ENCODE peak calls at places on chromosomes 1 and 21, in eight cellular contexts. One of them, this sample, is unnamed.

GRCh38 chr1:52237430-52237829 is 95.5 kb downstream of the ZFYVE9 start:
- DNase-seq in WTC11: no peak
- DNase-seq in activated T-helper 2 cell treated with anti-CD3 and anti-CD28 coated beads, Interferon-gamma antibody, Interleukin-2, Interleukin-4, amounts not matched to agents 10 μg/mL and 5 μg/mL and 100 μg/mL, durations not matched to agents 14 hours and 24 hours and 36 hours: no peak
- DNase-seq in substantia nigra: no peak
- DNase-seq in Daoy: peak
- DNase-seq in HT1080: peak
- DNase-seq in activated CD4-positive, alpha-beta T cell treated with anti-CD3 and anti-CD28 coated beads, Interleukin-2, amount 10 ng/mL, durations not matched to agents 7 days and 5 days: no peak
- DNase-seq in central memory CD4-positive, alpha-beta T cell: no peak
- DNase-seq in this sample: peak

GRCh38 chr1:41492341-41492848 is 7.9 kb upstream of the EDN2 start:
- DNase-seq in WTC11: peak
- DNase-seq in activated T-helper 2 cell treated with anti-CD3 and anti-CD28 coated beads, Interferon-gamma antibody, Interleukin-2, Interleukin-4, amounts not matched to agents 10 μg/mL and 5 μg/mL and 100 μg/mL, durations not matched to agents 14 hours and 24 hours and 36 hours: peak
- DNase-seq in substantia nigra: no peak
- DNase-seq in Daoy: no peak
- DNase-seq in HT1080: no peak
- DNase-seq in activated CD4-positive, alpha-beta T cell treated with anti-CD3 and anti-CD28 coated beads, Interleukin-2, amount 10 ng/mL, durations not matched to agents 7 days and 5 days: peak
- DNase-seq in central memory CD4-positive, alpha-beta T cell: no peak
- DNase-seq in this sample: peak

GRCh38 chr1:145999321-146000024 is 3.1 kb upstream of the TXNIP start:
- DNase-seq in WTC11: no peak
- DNase-seq in activated T-helper 2 cell treated with anti-CD3 and anti-CD28 coated beads, Interferon-gamma antibody, Interleukin-2, Interleukin-4, amounts not matched to agents 10 μg/mL and 5 μg/mL and 100 μg/mL, durations not matched to agents 14 hours and 24 hours and 36 hours: no peak
- DNase-seq in substantia nigra: no peak
- DNase-seq in Daoy: no peak
- DNase-seq in HT1080: no peak
- DNase-seq in activated CD4-positive, alpha-beta T cell treated with anti-CD3 and anti-CD28 coated beads, Interleukin-2, amount 10 ng/mL, durations not matched to agents 7 days and 5 days: peak
- DNase-seq in central memory CD4-positive, alpha-beta T cell: peak
- DNase-seq in this sample: no peak

GRCh38 chr1:211345719-211346118 is 19.1 kb downstream of the TRAF5 start:
- DNase-seq in WTC11: peak
- DNase-seq in activated T-helper 2 cell treated with anti-CD3 and anti-CD28 coated beads, Interferon-gamma antibody, Interleukin-2, Interleukin-4, amounts not matched to agents 10 μg/mL and 5 μg/mL and 100 μg/mL, durations not matched to agents 14 hours and 24 hours and 36 hours: no peak
- DNase-seq in substantia nigra: no peak
- DNase-seq in Daoy: no peak
- DNase-seq in HT1080: no peak
- DNase-seq in activated CD4-positive, alpha-beta T cell treated with anti-CD3 and anti-CD28 coated beads, Interleukin-2, amount 10 ng/mL, durations not matched to agents 7 days and 5 days: no peak
- DNase-seq in central memory CD4-positive, alpha-beta T cell: no peak
- DNase-seq in this sample: no peak

GRCh38 chr1:160768295-160768657 is 27.7 kb upstream of the LY9 start:
- DNase-seq in WTC11: peak
- DNase-seq in activated T-helper 2 cell treated with anti-CD3 and anti-CD28 coated beads, Interferon-gamma antibody, Interleukin-2, Interleukin-4, amounts not matched to agents 10 μg/mL and 5 μg/mL and 100 μg/mL, durations not matched to agents 14 hours and 24 hours and 36 hours: peak
- DNase-seq in substantia nigra: no peak
- DNase-seq in Daoy: peak
- DNase-seq in HT1080: peak
- DNase-seq in activated CD4-positive, alpha-beta T cell treated with anti-CD3 and anti-CD28 coated beads, Interleukin-2, amount 10 ng/mL, durations not matched to agents 7 days and 5 days: peak
- DNase-seq in central memory CD4-positive, alpha-beta T cell: peak
- DNase-seq in this sample: peak

GRCh38 chr1:92411511-92411910 is 75.2 kb downstream of the GFI1 start:
- DNase-seq in WTC11: no peak
- DNase-seq in activated T-helper 2 cell treated with anti-CD3 and anti-CD28 coated beads, Interferon-gamma antibody, Interleukin-2, Interleukin-4, amounts not matched to agents 10 μg/mL and 5 μg/mL and 100 μg/mL, durations not matched to agents 14 hours and 24 hours and 36 hours: no peak
- DNase-seq in substantia nigra: no peak
- DNase-seq in Daoy: peak
- DNase-seq in HT1080: peak
- DNase-seq in activated CD4-positive, alpha-beta T cell treated with anti-CD3 and anti-CD28 coated beads, Interleukin-2, amount 10 ng/mL, durations not matched to agents 7 days and 5 days: peak
- DNase-seq in central memory CD4-positive, alpha-beta T cell: no peak
- DNase-seq in this sample: peak

GRCh38 chr1:148372731-148373130 is 110.4 kb downstream of the PPIAL4G start:
- DNase-seq in WTC11: no peak
- DNase-seq in activated T-helper 2 cell treated with anti-CD3 and anti-CD28 coated beads, Interferon-gamma antibody, Interleukin-2, Interleukin-4, amounts not matched to agents 10 μg/mL and 5 μg/mL and 100 μg/mL, durations not matched to agents 14 hours and 24 hours and 36 hours: peak
- DNase-seq in substantia nigra: no peak
- DNase-seq in Daoy: no peak
- DNase-seq in HT1080: peak
- DNase-seq in activated CD4-positive, alpha-beta T cell treated with anti-CD3 and anti-CD28 coated beads, Interleukin-2, amount 10 ng/mL, durations not matched to agents 7 days and 5 days: peak
- DNase-seq in central memory CD4-positive, alpha-beta T cell: peak
- DNase-seq in this sample: peak

GRCh38 chr1:104018922-104019674 is 269.4 kb downstream of the AMY1C start:
- DNase-seq in WTC11: peak
- DNase-seq in activated T-helper 2 cell treated with anti-CD3 and anti-CD28 coated beads, Interferon-gamma antibody, Interleukin-2, Interleukin-4, amounts not matched to agents 10 μg/mL and 5 μg/mL and 100 μg/mL, durations not matched to agents 14 hours and 24 hours and 36 hours: no peak
- DNase-seq in substantia nigra: no peak
- DNase-seq in Daoy: no peak
- DNase-seq in HT1080: no peak
- DNase-seq in activated CD4-positive, alpha-beta T cell treated with anti-CD3 and anti-CD28 coated beads, Interleukin-2, amount 10 ng/mL, durations not matched to agents 7 days and 5 days: no peak
- DNase-seq in central memory CD4-positive, alpha-beta T cell: no peak
- DNase-seq in this sample: no peak

GRCh38 chr1:168636642-168637111 is 60.3 kb downstream of the XCL1 start:
- DNase-seq in WTC11: no peak
- DNase-seq in activated T-helper 2 cell treated with anti-CD3 and anti-CD28 coated beads, Interferon-gamma antibody, Interleukin-2, Interleukin-4, amounts not matched to agents 10 μg/mL and 5 μg/mL and 100 μg/mL, durations not matched to agents 14 hours and 24 hours and 36 hours: no peak
- DNase-seq in substantia nigra: no peak
- DNase-seq in Daoy: peak
- DNase-seq in HT1080: peak
- DNase-seq in activated CD4-positive, alpha-beta T cell treated with anti-CD3 and anti-CD28 coated beads, Interleukin-2, amount 10 ng/mL, durations not matched to agents 7 days and 5 days: no peak
- DNase-seq in central memory CD4-positive, alpha-beta T cell: no peak
- DNase-seq in this sample: peak

GRCh38 chr1:24992761-24993211 is 62.7 kb upstream of the RUNX3 start:
- DNase-seq in WTC11: no peak
- DNase-seq in activated T-helper 2 cell treated with anti-CD3 and anti-CD28 coated beads, Interferon-gamma antibody, Interleukin-2, Interleukin-4, amounts not matched to agents 10 μg/mL and 5 μg/mL and 100 μg/mL, durations not matched to agents 14 hours and 24 hours and 36 hours: no peak
- DNase-seq in substantia nigra: no peak
- DNase-seq in Daoy: no peak
- DNase-seq in HT1080: no peak
- DNase-seq in activated CD4-positive, alpha-beta T cell treated with anti-CD3 and anti-CD28 coated beads, Interleukin-2, amount 10 ng/mL, durations not matched to agents 7 days and 5 days: peak
- DNase-seq in central memory CD4-positive, alpha-beta T cell: peak
- DNase-seq in this sample: no peak

GRCh38 chr1:24714859-24715520 is 30.3 kb upstream of the CLIC4 start:
- DNase-seq in WTC11: no peak
- DNase-seq in activated T-helper 2 cell treated with anti-CD3 and anti-CD28 coated beads, Interferon-gamma antibody, Interleukin-2, Interleukin-4, amounts not matched to agents 10 μg/mL and 5 μg/mL and 100 μg/mL, durations not matched to agents 14 hours and 24 hours and 36 hours: no peak
- DNase-seq in substantia nigra: peak
- DNase-seq in Daoy: peak
- DNase-seq in HT1080: peak
- DNase-seq in activated CD4-positive, alpha-beta T cell treated with anti-CD3 and anti-CD28 coated beads, Interleukin-2, amount 10 ng/mL, durations not matched to agents 7 days and 5 days: no peak
- DNase-seq in central memory CD4-positive, alpha-beta T cell: no peak
- DNase-seq in this sample: peak

GRCh38 chr1:185108324-185108723 is 48.4 kb downstream of the TRMT1L start:
- DNase-seq in WTC11: no peak
- DNase-seq in activated T-helper 2 cell treated with anti-CD3 and anti-CD28 coated beads, Interferon-gamma antibody, Interleukin-2, Interleukin-4, amounts not matched to agents 10 μg/mL and 5 μg/mL and 100 μg/mL, durations not matched to agents 14 hours and 24 hours and 36 hours: no peak
- DNase-seq in substantia nigra: no peak
- DNase-seq in Daoy: no peak
- DNase-seq in HT1080: no peak
- DNase-seq in activated CD4-positive, alpha-beta T cell treated with anti-CD3 and anti-CD28 coated beads, Interleukin-2, amount 10 ng/mL, durations not matched to agents 7 days and 5 days: no peak
- DNase-seq in central memory CD4-positive, alpha-beta T cell: no peak
- DNase-seq in this sample: no peak

GRCh38 chr1:8047686-8048522 is 21.8 kb upstream of the ERRFI1 start:
- DNase-seq in WTC11: no peak
- DNase-seq in activated T-helper 2 cell treated with anti-CD3 and anti-CD28 coated beads, Interferon-gamma antibody, Interleukin-2, Interleukin-4, amounts not matched to agents 10 μg/mL and 5 μg/mL and 100 μg/mL, durations not matched to agents 14 hours and 24 hours and 36 hours: no peak
- DNase-seq in substantia nigra: no peak
- DNase-seq in Daoy: peak
- DNase-seq in HT1080: peak
- DNase-seq in activated CD4-positive, alpha-beta T cell treated with anti-CD3 and anti-CD28 coated beads, Interleukin-2, amount 10 ng/mL, durations not matched to agents 7 days and 5 days: no peak
- DNase-seq in central memory CD4-positive, alpha-beta T cell: no peak
- DNase-seq in this sample: peak

GRCh38 chr1:162305969-162306368 is 70.7 kb downstream of the SPATA46 start:
- DNase-seq in WTC11: no peak
- DNase-seq in activated T-helper 2 cell treated with anti-CD3 and anti-CD28 coated beads, Interferon-gamma antibody, Interleukin-2, Interleukin-4, amounts not matched to agents 10 μg/mL and 5 μg/mL and 100 μg/mL, durations not matched to agents 14 hours and 24 hours and 36 hours: no peak
- DNase-seq in substantia nigra: no peak
- DNase-seq in Daoy: peak
- DNase-seq in HT1080: peak
- DNase-seq in activated CD4-positive, alpha-beta T cell treated with anti-CD3 and anti-CD28 coated beads, Interleukin-2, amount 10 ng/mL, durations not matched to agents 7 days and 5 days: no peak
- DNase-seq in central memory CD4-positive, alpha-beta T cell: no peak
- DNase-seq in this sample: peak

GRCh38 chr1:98706173-98706848 is 44.8 kb downstream of the SNX7 start:
- DNase-seq in WTC11: no peak
- DNase-seq in activated T-helper 2 cell treated with anti-CD3 and anti-CD28 coated beads, Interferon-gamma antibody, Interleukin-2, Interleukin-4, amounts not matched to agents 10 μg/mL and 5 μg/mL and 100 μg/mL, durations not matched to agents 14 hours and 24 hours and 36 hours: no peak
- DNase-seq in substantia nigra: no peak
- DNase-seq in Daoy: no peak
- DNase-seq in HT1080: no peak
- DNase-seq in activated CD4-positive, alpha-beta T cell treated with anti-CD3 and anti-CD28 coated beads, Interleukin-2, amount 10 ng/mL, durations not matched to agents 7 days and 5 days: no peak
- DNase-seq in central memory CD4-positive, alpha-beta T cell: no peak
- DNase-seq in this sample: no peak

GRCh38 chr1:212062832-212063438 is 27.4 kb downstream of the DTL start:
- DNase-seq in WTC11: no peak
- DNase-seq in activated T-helper 2 cell treated with anti-CD3 and anti-CD28 coated beads, Interferon-gamma antibody, Interleukin-2, Interleukin-4, amounts not matched to agents 10 μg/mL and 5 μg/mL and 100 μg/mL, durations not matched to agents 14 hours and 24 hours and 36 hours: no peak
- DNase-seq in substantia nigra: no peak
- DNase-seq in Daoy: peak
- DNase-seq in HT1080: peak
- DNase-seq in activated CD4-positive, alpha-beta T cell treated with anti-CD3 and anti-CD28 coated beads, Interleukin-2, amount 10 ng/mL, durations not matched to agents 7 days and 5 days: no peak
- DNase-seq in central memory CD4-positive, alpha-beta T cell: peak
- DNase-seq in this sample: peak

GRCh38 chr1:117237701-117238413 is 27.1 kb upstream of the VTCN1 start:
- DNase-seq in WTC11: no peak
- DNase-seq in activated T-helper 2 cell treated with anti-CD3 and anti-CD28 coated beads, Interferon-gamma antibody, Interleukin-2, Interleukin-4, amounts not matched to agents 10 μg/mL and 5 μg/mL and 100 μg/mL, durations not matched to agents 14 hours and 24 hours and 36 hours: no peak
- DNase-seq in substantia nigra: no peak
- DNase-seq in Daoy: peak
- DNase-seq in HT1080: peak
- DNase-seq in activated CD4-positive, alpha-beta T cell treated with anti-CD3 and anti-CD28 coated beads, Interleukin-2, amount 10 ng/mL, durations not matched to agents 7 days and 5 days: no peak
- DNase-seq in central memory CD4-positive, alpha-beta T cell: no peak
- DNase-seq in this sample: peak

GRCh38 chr1:54978528-54979326 is 1.7 kb upstream of the TMEM61 start:
- DNase-seq in WTC11: no peak
- DNase-seq in activated T-helper 2 cell treated with anti-CD3 and anti-CD28 coated beads, Interferon-gamma antibody, Interleukin-2, Interleukin-4, amounts not matched to agents 10 μg/mL and 5 μg/mL and 100 μg/mL, durations not matched to agents 14 hours and 24 hours and 36 hours: no peak
- DNase-seq in substantia nigra: no peak
- DNase-seq in Daoy: no peak
- DNase-seq in HT1080: no peak
- DNase-seq in activated CD4-positive, alpha-beta T cell treated with anti-CD3 and anti-CD28 coated beads, Interleukin-2, amount 10 ng/mL, durations not matched to agents 7 days and 5 days: no peak
- DNase-seq in central memory CD4-positive, alpha-beta T cell: no peak
- DNase-seq in this sample: no peak

GRCh38 chr1:218983848-218984247 is 189.8 kb upstream of the LYPLAL1 start:
- DNase-seq in WTC11: peak
- DNase-seq in activated T-helper 2 cell treated with anti-CD3 and anti-CD28 coated beads, Interferon-gamma antibody, Interleukin-2, Interleukin-4, amounts not matched to agents 10 μg/mL and 5 μg/mL and 100 μg/mL, durations not matched to agents 14 hours and 24 hours and 36 hours: no peak
- DNase-seq in substantia nigra: no peak
- DNase-seq in Daoy: peak
- DNase-seq in HT1080: no peak
- DNase-seq in activated CD4-positive, alpha-beta T cell treated with anti-CD3 and anti-CD28 coated beads, Interleukin-2, amount 10 ng/mL, durations not matched to agents 7 days and 5 days: no peak
- DNase-seq in central memory CD4-positive, alpha-beta T cell: no peak
- DNase-seq in this sample: no peak

GRCh38 chr1:43284065-43284464 is 1.3 kb downstream of the C1orf210 start:
- DNase-seq in WTC11: peak
- DNase-seq in activated T-helper 2 cell treated with anti-CD3 and anti-CD28 coated beads, Interferon-gamma antibody, Interleukin-2, Interleukin-4, amounts not matched to agents 10 μg/mL and 5 μg/mL and 100 μg/mL, durations not matched to agents 14 hours and 24 hours and 36 hours: no peak
- DNase-seq in substantia nigra: no peak
- DNase-seq in Daoy: no peak
- DNase-seq in HT1080: no peak
- DNase-seq in activated CD4-positive, alpha-beta T cell treated with anti-CD3 and anti-CD28 coated beads, Interleukin-2, amount 10 ng/mL, durations not matched to agents 7 days and 5 days: no peak
- DNase-seq in central memory CD4-positive, alpha-beta T cell: no peak
- DNase-seq in this sample: no peak

GRCh38 chr1:43302226-43302625 is 1.4 kb downstream of the TIE1 start:
- DNase-seq in WTC11: no peak
- DNase-seq in activated T-helper 2 cell treated with anti-CD3 and anti-CD28 coated beads, Interferon-gamma antibody, Interleukin-2, Interleukin-4, amounts not matched to agents 10 μg/mL and 5 μg/mL and 100 μg/mL, durations not matched to agents 14 hours and 24 hours and 36 hours: no peak
- DNase-seq in substantia nigra: no peak
- DNase-seq in Daoy: no peak
- DNase-seq in HT1080: no peak
- DNase-seq in activated CD4-positive, alpha-beta T cell treated with anti-CD3 and anti-CD28 coated beads, Interleukin-2, amount 10 ng/mL, durations not matched to agents 7 days and 5 days: no peak
- DNase-seq in central memory CD4-positive, alpha-beta T cell: no peak
- DNase-seq in this sample: no peak

GRCh38 chr1:201004154-201004553 is 19.4 kb downstream of the KIF21B start:
- DNase-seq in WTC11: no peak
- DNase-seq in activated T-helper 2 cell treated with anti-CD3 and anti-CD28 coated beads, Interferon-gamma antibody, Interleukin-2, Interleukin-4, amounts not matched to agents 10 μg/mL and 5 μg/mL and 100 μg/mL, durations not matched to agents 14 hours and 24 hours and 36 hours: no peak
- DNase-seq in substantia nigra: no peak
- DNase-seq in Daoy: no peak
- DNase-seq in HT1080: no peak
- DNase-seq in activated CD4-positive, alpha-beta T cell treated with anti-CD3 and anti-CD28 coated beads, Interleukin-2, amount 10 ng/mL, durations not matched to agents 7 days and 5 days: no peak
- DNase-seq in central memory CD4-positive, alpha-beta T cell: no peak
- DNase-seq in this sample: no peak

GRCh38 chr1:27862671-27863551 is 9.4 kb upstream of the THEMIS2 start:
- DNase-seq in WTC11: no peak
- DNase-seq in activated T-helper 2 cell treated with anti-CD3 and anti-CD28 coated beads, Interferon-gamma antibody, Interleukin-2, Interleukin-4, amounts not matched to agents 10 μg/mL and 5 μg/mL and 100 μg/mL, durations not matched to agents 14 hours and 24 hours and 36 hours: no peak
- DNase-seq in substantia nigra: no peak
- DNase-seq in Daoy: peak
- DNase-seq in HT1080: peak
- DNase-seq in activated CD4-positive, alpha-beta T cell treated with anti-CD3 and anti-CD28 coated beads, Interleukin-2, amount 10 ng/mL, durations not matched to agents 7 days and 5 days: no peak
- DNase-seq in central memory CD4-positive, alpha-beta T cell: no peak
- DNase-seq in this sample: peak

GRCh38 chr21:36964832-36965719 is 1.4 kb downstream of the HLCS start:
- DNase-seq in WTC11: no peak
- DNase-seq in activated T-helper 2 cell treated with anti-CD3 and anti-CD28 coated beads, Interferon-gamma antibody, Interleukin-2, Interleukin-4, amounts not matched to agents 10 μg/mL and 5 μg/mL and 100 μg/mL, durations not matched to agents 14 hours and 24 hours and 36 hours: no peak
- DNase-seq in substantia nigra: no peak
- DNase-seq in Daoy: no peak
- DNase-seq in HT1080: no peak
- DNase-seq in activated CD4-positive, alpha-beta T cell treated with anti-CD3 and anti-CD28 coated beads, Interleukin-2, amount 10 ng/mL, durations not matched to agents 7 days and 5 days: no peak
- DNase-seq in central memory CD4-positive, alpha-beta T cell: no peak
- DNase-seq in this sample: peak

GRCh38 chr21:41119901-41120300 is 48.1 kb upstream of the BACE2 start:
- DNase-seq in WTC11: no peak
- DNase-seq in activated T-helper 2 cell treated with anti-CD3 and anti-CD28 coated beads, Interferon-gamma antibody, Interleukin-2, Interleukin-4, amounts not matched to agents 10 μg/mL and 5 μg/mL and 100 μg/mL, durations not matched to agents 14 hours and 24 hours and 36 hours: no peak
- DNase-seq in substantia nigra: no peak
- DNase-seq in Daoy: no peak
- DNase-seq in HT1080: no peak
- DNase-seq in activated CD4-positive, alpha-beta T cell treated with anti-CD3 and anti-CD28 coated beads, Interleukin-2, amount 10 ng/mL, durations not matched to agents 7 days and 5 days: no peak
- DNase-seq in central memory CD4-positive, alpha-beta T cell: no peak
- DNase-seq in this sample: peak

GRCh38 chr21:26098758-26099157 is 71.8 kb downstream of the APP start:
- DNase-seq in WTC11: no peak
- DNase-seq in activated T-helper 2 cell treated with anti-CD3 and anti-CD28 coated beads, Interferon-gamma antibody, Interleukin-2, Interleukin-4, amounts not matched to agents 10 μg/mL and 5 μg/mL and 100 μg/mL, durations not matched to agents 14 hours and 24 hours and 36 hours: no peak
- DNase-seq in substantia nigra: no peak
- DNase-seq in Daoy: no peak
- DNase-seq in HT1080: no peak
- DNase-seq in activated CD4-positive, alpha-beta T cell treated with anti-CD3 and anti-CD28 coated beads, Interleukin-2, amount 10 ng/mL, durations not matched to agents 7 days and 5 days: no peak
- DNase-seq in central memory CD4-positive, alpha-beta T cell: no peak
- DNase-seq in this sample: peak

GRCh38 chr1:32612189-32612881 is 38.0 kb downstream of the ZBTB8OS start:
- DNase-seq in WTC11: peak
- DNase-seq in activated T-helper 2 cell treated with anti-CD3 and anti-CD28 coated beads, Interferon-gamma antibody, Interleukin-2, Interleukin-4, amounts not matched to agents 10 μg/mL and 5 μg/mL and 100 μg/mL, durations not matched to agents 14 hours and 24 hours and 36 hours: peak
- DNase-seq in substantia nigra: peak
- DNase-seq in Daoy: peak
- DNase-seq in HT1080: no peak
- DNase-seq in activated CD4-positive, alpha-beta T cell treated with anti-CD3 and anti-CD28 coated beads, Interleukin-2, amount 10 ng/mL, durations not matched to agents 7 days and 5 days: peak
- DNase-seq in central memory CD4-positive, alpha-beta T cell: peak
- DNase-seq in this sample: peak

GRCh38 chr1:149965440-149965839 is 28.8 kb upstream of the MTMR11 start:
- DNase-seq in WTC11: no peak
- DNase-seq in activated T-helper 2 cell treated with anti-CD3 and anti-CD28 coated beads, Interferon-gamma antibody, Interleukin-2, Interleukin-4, amounts not matched to agents 10 μg/mL and 5 μg/mL and 100 μg/mL, durations not matched to agents 14 hours and 24 hours and 36 hours: no peak
- DNase-seq in substantia nigra: no peak
- DNase-seq in Daoy: no peak
- DNase-seq in HT1080: no peak
- DNase-seq in activated CD4-positive, alpha-beta T cell treated with anti-CD3 and anti-CD28 coated beads, Interleukin-2, amount 10 ng/mL, durations not matched to agents 7 days and 5 days: no peak
- DNase-seq in central memory CD4-positive, alpha-beta T cell: peak
- DNase-seq in this sample: no peak

GRCh38 chr1:247228133-247228532 is 27.7 kb upstream of the VN1R5 start:
- DNase-seq in WTC11: no peak
- DNase-seq in activated T-helper 2 cell treated with anti-CD3 and anti-CD28 coated beads, Interferon-gamma antibody, Interleukin-2, Interleukin-4, amounts not matched to agents 10 μg/mL and 5 μg/mL and 100 μg/mL, durations not matched to agents 14 hours and 24 hours and 36 hours: no peak
- DNase-seq in substantia nigra: no peak
- DNase-seq in Daoy: peak
- DNase-seq in HT1080: peak
- DNase-seq in activated CD4-positive, alpha-beta T cell treated with anti-CD3 and anti-CD28 coated beads, Interleukin-2, amount 10 ng/mL, durations not matched to agents 7 days and 5 days: no peak
- DNase-seq in central memory CD4-positive, alpha-beta T cell: no peak
- DNase-seq in this sample: no peak

GRCh38 chr1:89518116-89518780 is 6.4 kb upstream of the LRRC8B start:
- DNase-seq in WTC11: no peak
- DNase-seq in activated T-helper 2 cell treated with anti-CD3 and anti-CD28 coated beads, Interferon-gamma antibody, Interleukin-2, Interleukin-4, amounts not matched to agents 10 μg/mL and 5 μg/mL and 100 μg/mL, durations not matched to agents 14 hours and 24 hours and 36 hours: no peak
- DNase-seq in substantia nigra: no peak
- DNase-seq in Daoy: no peak
- DNase-seq in HT1080: no peak
- DNase-seq in activated CD4-positive, alpha-beta T cell treated with anti-CD3 and anti-CD28 coated beads, Interleukin-2, amount 10 ng/mL, durations not matched to agents 7 days and 5 days: no peak
- DNase-seq in central memory CD4-positive, alpha-beta T cell: no peak
- DNase-seq in this sample: peak

GRCh38 chr1:170221031-170221430 is 75.3 kb downstream of the NTMT2 start:
- DNase-seq in WTC11: no peak
- DNase-seq in activated T-helper 2 cell treated with anti-CD3 and anti-CD28 coated beads, Interferon-gamma antibody, Interleukin-2, Interleukin-4, amounts not matched to agents 10 μg/mL and 5 μg/mL and 100 μg/mL, durations not matched to agents 14 hours and 24 hours and 36 hours: no peak
- DNase-seq in substantia nigra: no peak
- DNase-seq in Daoy: no peak
- DNase-seq in HT1080: no peak
- DNase-seq in activated CD4-positive, alpha-beta T cell treated with anti-CD3 and anti-CD28 coated beads, Interleukin-2, amount 10 ng/mL, durations not matched to agents 7 days and 5 days: no peak
- DNase-seq in central memory CD4-positive, alpha-beta T cell: no peak
- DNase-seq in this sample: no peak

GRCh38 chr21:31470896-31471694 is 127.0 kb upstream of the TIAM1 start:
- DNase-seq in WTC11: peak
- DNase-seq in activated T-helper 2 cell treated with anti-CD3 and anti-CD28 coated beads, Interferon-gamma antibody, Interleukin-2, Interleukin-4, amounts not matched to agents 10 μg/mL and 5 μg/mL and 100 μg/mL, durations not matched to agents 14 hours and 24 hours and 36 hours: no peak
- DNase-seq in substantia nigra: no peak
- DNase-seq in Daoy: no peak
- DNase-seq in HT1080: no peak
- DNase-seq in activated CD4-positive, alpha-beta T cell treated with anti-CD3 and anti-CD28 coated beads, Interleukin-2, amount 10 ng/mL, durations not matched to agents 7 days and 5 days: no peak
- DNase-seq in central memory CD4-positive, alpha-beta T cell: no peak
- DNase-seq in this sample: no peak

This sample was measured in kidney tubule cell.